ENCODE peak calls at places on chromosomes 3 and 15, in ten cellular contexts. Q is heart right ventricle, Z is neural crest cell, B is endothelial cell, S is GM20000, R is right lobe of liver, M is A549, H is tibial nerve, X is esophagus muscularis mucosa, D is BJ. T is an unnamed sample.

GRCh38 chr3:134367412-134367811 is 6.8 kb downstream of the AMOTL2 start:
- DNase-seq in S (no peak), Z (no peak), M (no peak), X (no peak), B (no peak), D (no peak), R (no peak), H (no peak), Q (no peak), T (no peak)

GRCh38 chr3:183980408-183980807 is 37.3 kb downstream of the ABCC5 start:
- DNase-seq in M (no peak), S (no peak), Z (no peak), H (no peak), R (no peak), X (no peak), B (no peak), Q (no peak), D (no peak), T (no peak)

GRCh38 chr3:160671231-160671630 is 5.7 kb upstream of the ARL14 start:
- DNase-seq in M (no peak), D (no peak), Z (no peak), H (no peak), B (no peak), S (peak; percentile 27), X (no peak), R (no peak), Q (no peak), T (peak; percentile 87)

GRCh38 chr15:57462391-57462790 is 86.1 kb downstream of the CGNL1 start:
- DNase-seq in Q (no peak), R (no peak), B (no peak), H (no peak), Z (no peak), X (no peak), D (no peak), S (no peak), M (no peak), T (no peak)

GRCh38 chr15:72389231-72389630 is 8.9 kb upstream of the TMEM202 start:
- DNase-seq in X (no peak), D (no peak), Q (no peak), Z (no peak), B (no peak), M (no peak), S (no peak), H (no peak), R (no peak), T (no peak)

GRCh38 chr15:43465105-43465504 is 27.9 kb downstream of the TP53BP1 start:
- DNase-seq in X (no peak), D (peak; percentile 69), Q (no peak), S (no peak), R (no peak), B (no peak), Z (no peak), H (no peak), M (no peak), T (no peak)

GRCh38 chr3:125154800-125155269 is 57.7 kb downstream of the SLC12A8 start:
- DNase-seq in B (no peak), Q (no peak), H (no peak), S (no peak), R (no peak), D (no peak), X (no peak), Z (no peak), M (no peak), T (peak; percentile 68)

GRCh38 chr15:50652671-50653070 is 33.9 kb downstream of the TRPM7 start:
- DNase-seq in Z (no peak), D (no peak), S (no peak), B (no peak), M (no peak), X (no peak), H (no peak), R (no peak), Q (no peak), T (no peak)

GRCh38 chr3:161415506-161416231 is 44.4 kb upstream of the SPTSSB start:
- DNase-seq in B (no peak), S (no peak), Q (peak; percentile 52), R (no peak), Z (no peak), X (no peak), D (peak; percentile 89), M (no peak), H (peak; percentile 10), T (no peak)

GRCh38 chr3:197023241-197023997 is 6.2 kb downstream of the MELTF start:
- DNase-seq in S (peak; percentile 83), H (no peak), D (no peak), R (no peak), M (no peak), Z (no peak), B (no peak), Q (no peak), X (no peak), T (peak; percentile 70)

GRCh38 chr3:146052791-146053310 is 108.1 kb downstream of the PLOD2 start:
- DNase-seq in R (no peak), Z (no peak), M (no peak), S (no peak), B (no peak), Q (no peak), D (no peak), H (no peak), X (no peak), T (peak; percentile 18)

GRCh38 chr15:94229591-94230365 is 1.6 kb upstream of the MCTP2 start:
- DNase-seq in D (no peak), S (peak; percentile 70), Z (no peak), B (no peak), X (no peak), Q (no peak), M (no peak), H (no peak), R (no peak), T (peak; percentile 55)

GRCh38 chr3:127738192-127738840 is 65.6 kb downstream of the ABTB1 start:
- DNase-seq in B (no peak), Q (peak; percentile 64), X (no peak), D (no peak), M (peak; percentile 21), R (no peak), S (no peak), H (no peak), Z (no peak), T (no peak)

GRCh38 chr3:78455737-78456136 is 1312.1 kb downstream of the ROBO1 start:
- DNase-seq in R (no peak), H (no peak), B (no peak), Q (no peak), M (no peak), D (no peak), S (no peak), Z (no peak), X (no peak), T (no peak)

GRCh38 chr3:124597273-124597672 is 133.0 kb upstream of the UMPS start:
- DNase-seq in M (no peak), Q (peak; percentile 62), S (no peak), X (no peak), R (no peak), Z (no peak), D (no peak), B (no peak), H (no peak), T (no peak)

GRCh38 chr3:168251371-168251770 is 155.6 kb upstream of the GOLIM4 start:
- DNase-seq in X (no peak), Q (no peak), M (no peak), R (no peak), H (no peak), S (peak; percentile 72), B (no peak), Z (no peak), D (no peak), T (peak; percentile 81)

GRCh38 chr3:105511031-105511430 is 144.3 kb downstream of the ALCAM start:
- DNase-seq in X (no peak), Z (no peak), M (no peak), Q (no peak), H (no peak), D (no peak), R (no peak), B (no peak), S (no peak), T (no peak)

GRCh38 chr3:31753050-31753425 is 220.3 kb downstream of the STT3B start:
- DNase-seq in H (no peak), R (no peak), M (no peak), D (no peak), Q (no peak), S (no peak), X (no peak), Z (no peak), B (no peak), T (no peak)
- TF ChIP-seq CTCF in H (no peak), R (no peak), M (no peak), D (no peak), Q (no peak), S (no peak), X (no peak), Z (no peak), B (no peak), T (no peak)

DNA sequence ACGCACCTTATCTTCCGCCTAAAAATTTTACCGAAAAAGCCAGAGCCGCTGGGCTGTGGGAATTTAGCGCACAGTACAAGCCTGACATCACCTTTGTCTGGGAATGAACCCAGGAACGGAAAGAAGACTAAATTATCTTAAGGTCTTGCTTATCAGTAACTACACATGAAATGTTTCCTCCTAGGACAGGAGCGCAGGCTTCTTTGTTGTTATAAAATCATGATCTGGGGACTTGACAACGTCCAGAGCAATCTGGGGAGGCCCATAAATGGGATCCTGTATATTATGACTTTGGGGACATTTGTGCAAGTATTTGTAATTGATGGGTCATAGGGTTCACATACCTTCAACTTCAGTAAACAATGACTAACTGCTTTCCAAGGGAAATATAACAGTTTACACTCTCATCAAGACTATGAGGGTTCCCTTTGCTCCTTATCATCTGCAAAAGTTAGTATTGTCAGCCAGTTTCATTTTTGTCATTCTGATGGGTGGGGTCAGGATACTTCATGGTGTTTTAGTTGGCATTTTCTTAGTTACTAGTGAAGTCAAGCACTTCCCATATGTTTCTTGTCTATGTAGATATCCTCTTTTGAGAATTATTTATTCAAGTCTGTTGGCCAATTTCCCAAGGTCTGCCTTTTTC is 213.9 kb upstream of the PFN2 start:
- DNase-seq in H (no peak), R (no peak), Z (no peak), B (no peak), D (no peak), M (peak; percentile 33), Q (no peak), X (no peak), S (no peak), T (no peak)
- TF ChIP-seq CTCF in H (no peak), R (no peak), Z (peak; percentile 17), B (no peak), D (no peak), M (no peak), Q (no peak), X (no peak), S (no peak), T (no peak)

GRCh38 chr15:65824031-65824743 is 32.1 kb upstream of the DENND4A start:
- DNase-seq in Z (peak; percentile 53), H (peak; percentile 73), X (no peak), M (peak; percentile 88), R (no peak), Q (peak; percentile 62), S (peak; percentile 17), D (no peak), B (peak; percentile 68), T (peak; percentile 77)
- TF ChIP-seq CTCF in Z (peak; percentile 69), H (peak; percentile 33), X (peak; percentile 64), M (peak; percentile 70), R (peak; percentile 55), Q (peak; percentile 69), S (peak; percentile 28), D (peak; percentile 76), B (peak; percentile 37), T (peak; percentile 69)

DNA sequence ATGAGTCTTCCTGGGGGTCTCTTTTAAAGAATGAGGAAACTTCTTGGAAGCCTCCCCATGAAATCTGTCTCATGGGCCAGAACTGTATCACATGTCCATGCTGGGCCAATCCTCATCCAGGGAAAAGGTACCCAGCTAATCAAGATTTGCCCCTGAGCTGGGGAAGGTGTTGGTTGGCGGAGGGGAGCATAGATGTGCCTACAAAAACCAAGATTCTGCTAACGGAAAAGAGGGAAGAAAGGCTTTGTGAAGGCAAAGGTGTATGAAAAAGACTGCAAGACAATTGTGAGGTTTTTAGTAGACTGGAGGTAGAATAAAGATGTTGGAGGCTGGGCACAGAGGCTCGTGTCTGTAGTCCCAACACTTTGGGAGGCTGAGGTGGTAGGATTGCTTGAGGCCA is 18.5 kb upstream of the BLM start:
- DNase-seq in H (no peak), R (no peak), X (no peak), B (no peak), Z (no peak), D (no peak), Q (no peak), S (no peak), M (no peak), T (no peak)
- TF ChIP-seq CTCF in H (no peak), R (no peak), X (no peak), B (no peak), Z (no peak), D (no peak), Q (no peak), S (no peak), M (no peak), T (no peak)

T was measured in GM12865.